ENCODE peak calls at places on chromosomes 2 and 18, in six cellular contexts. R is cardiac muscle cell, N is endothelial cell of umbilical vein, T is colonic mucosa, W is progenitor cell of endocrine pancreas, E is endothelial cell. O is an unnamed sample.

GRCh38 chr18:58026395-58026794 is 17.6 kb upstream of the NEDD4L start:
- DNase-seq in R (no peak), N (no peak), T (no peak), W (no peak), E (no peak), O (no peak)

GRCh38 chr2:42142476-42143184 is 26.5 kb upstream of the EML4 start:
- DNase-seq in R (peak; percentile 79), N (no peak), T (no peak), W (no peak), E (no peak), O (no peak)

GRCh38 chr18:8478166-8478967 is 130.9 kb upstream of the RAB12 start:
- DNase-seq in R (peak; percentile 62), N (peak; percentile 55), T (peak; percentile 67), W (peak; percentile 80), E (peak; percentile 88), O (peak; percentile 84)

GRCh38 chr18:62878305-62878704 is 163.0 kb downstream of the PHLPP1 start:
- DNase-seq in R (no peak), N (no peak), T (no peak), W (no peak), E (no peak), O (no peak)

GRCh38 chr2:234457421-234457820 is 39.5 kb downstream of the ARL4C start:
- DNase-seq in R (no peak), N (no peak), T (no peak), W (no peak), E (no peak), O (no peak)

GRCh38 chr2:120053891-120054290 is 41.0 kb downstream of the EPB41L5 start:
- DNase-seq in R (no peak), N (no peak), T (no peak), W (no peak), E (no peak), O (no peak)

GRCh38 chr2:171083426-171083825 is 77.3 kb downstream of the TLK1 start:
- DNase-seq in R (no peak), N (no peak), T (no peak), W (no peak), E (no peak), O (no peak)

GRCh38 chr2:240246173-240246820 is 105.8 kb upstream of the OTOS start:
- DNase-seq in R (no peak), N (no peak), T (peak; percentile 13), W (no peak), E (no peak), O (no peak)

GRCh38 chr2:11628675-11629074 is 41.3 kb downstream of the NTSR2 start:
- DNase-seq in R (no peak), N (no peak), T (no peak), W (no peak), E (no peak), O (no peak)

GRCh38 chr18:59145055-59145454 is 5.4 kb downstream of the SEC11C start:
- DNase-seq in R (no peak), N (no peak), T (no peak), W (no peak), E (no peak), O (no peak)

GRCh38 chr18:75090336-75090735 is 118.6 kb downstream of the PTGR3 start:
- DNase-seq in R (no peak), N (no peak), T (no peak), W (no peak), E (no peak), O (no peak)

GRCh38 chr2:65390134-65390533 is 42.3 kb downstream of the SPRED2 start:
- DNase-seq in R (no peak), N (no peak), T (peak; percentile 73), W (no peak), E (no peak), O (no peak)

GRCh38 chr2:112583497-112584133 is 794 bp upstream of the CHCHD5 start:
- DNase-seq in R (peak; percentile 21), N (peak; percentile 33), T (no peak), W (no peak), E (no peak), O (no peak)

GRCh38 chr2:65985986-65986385 is 448.9 kb upstream of the MEIS1 start:
- DNase-seq in R (no peak), N (no peak), T (peak; percentile 27), W (no peak), E (no peak), O (no peak)

GRCh38 chr18:75489493-75490190 is 62.1 kb upstream of the SMIM21 start:
- DNase-seq in R (peak; percentile 93), N (no peak), T (no peak), W (no peak), E (no peak), O (no peak)

GRCh38 chr2:9775999-9776685 is 67.1 kb upstream of the TAF1B start:
- DNase-seq in R (no peak), N (no peak), T (no peak), W (no peak), E (no peak), O (no peak)

GRCh38 chr2:43611987-43612894 is 16.4 kb upstream of the THADA start:
- DNase-seq in R (peak; percentile 81), N (peak; percentile 73), T (peak; percentile 77), W (peak; percentile 46), E (peak; percentile 76), O (peak; percentile 77)

GRCh38 chr2:102717308-102718018 is 44.4 kb upstream of the TMEM182 start:
- DNase-seq in R (peak; percentile 28), N (no peak), T (no peak), W (no peak), E (no peak), O (no peak)

GRCh38 chr2:134927195-134927594 is 8.6 kb downstream of the CCNT2 start:
- DNase-seq in R (peak; percentile 22), N (no peak), T (no peak), W (no peak), E (no peak), O (no peak)

GRCh38 chr2:88350641-88351601 is 101.6 kb downstream of the FOXI3 start:
- DNase-seq in R (peak; percentile 29), N (peak; percentile 19), T (peak; percentile 82), W (peak; percentile 60), E (peak; percentile 88), O (peak; percentile 81)

GRCh38 chr2:239377591-239377990 is 23.2 kb downstream of the HDAC4 start:
- DNase-seq in R (no peak), N (no peak), T (no peak), W (no peak), E (no peak), O (no peak)

GRCh38 chr2:47904903-47905453 is 1.3 kb downstream of the FBXO11 start:
- DNase-seq in R (peak; percentile 24), N (peak; percentile 45), T (peak; percentile 43), W (peak; percentile 26), E (peak; percentile 45), O (peak; percentile 16)

GRCh38 chr2:100013892-100014677 is 128.3 kb downstream of the AFF3 start:
- DNase-seq in R (peak; percentile 84), N (peak; percentile 21), T (no peak), W (no peak), E (no peak), O (no peak)
- TF ChIP-seq CTCF in R (no peak), N (no peak), T (no peak), W (no peak), E (no peak), O (no peak)

DNA sequence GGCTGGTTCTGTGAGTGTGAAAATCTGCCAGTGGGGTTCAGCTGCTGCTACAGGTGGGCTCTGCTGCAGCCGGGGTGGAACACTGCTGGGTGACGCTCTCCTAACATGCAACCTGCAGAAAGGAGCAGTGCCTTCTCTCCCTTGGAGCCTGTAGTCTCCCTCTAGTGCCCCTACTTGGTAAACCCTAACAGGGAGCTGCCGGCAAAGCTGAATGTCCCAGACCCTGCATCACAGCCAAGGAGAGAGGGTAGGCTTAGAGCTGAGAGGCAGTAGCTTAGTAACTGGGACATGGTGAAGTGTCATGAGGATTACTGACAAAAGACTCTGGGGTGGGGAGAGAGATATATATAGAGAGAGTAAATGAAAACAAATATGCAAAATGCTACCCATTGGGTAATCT is 9.8 kb downstream of the NCAPH start:
- DNase-seq in R (no peak), N (no peak), T (no peak), W (no peak), E (no peak), O (no peak)
- TF ChIP-seq CTCF in R (peak; percentile 26), N (peak; percentile 27), T (no peak), W (no peak), E (no peak), O (peak; percentile 14)

DNA sequence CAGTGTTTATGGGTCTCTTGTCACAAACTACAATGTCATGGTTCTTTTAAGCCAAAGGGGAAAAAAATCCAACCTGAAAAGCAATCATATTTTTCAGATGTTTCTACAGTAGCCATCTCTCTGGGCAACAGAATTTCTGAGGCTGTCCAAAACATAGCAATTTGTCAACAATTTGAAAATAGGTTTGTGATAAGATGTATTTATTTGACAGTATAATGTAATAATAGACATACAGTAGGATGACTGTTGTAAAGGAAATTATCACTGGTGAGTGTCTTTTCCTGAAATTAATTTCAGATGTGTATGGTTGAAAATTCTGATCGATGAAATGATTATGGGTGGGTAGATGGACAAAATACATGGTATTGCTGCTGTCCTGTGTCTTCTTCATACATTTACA is 1230.1 kb upstream of the CDH2 start:
- DNase-seq in R (no peak), N (no peak), T (no peak), W (no peak), E (no peak), O (no peak)
- TF ChIP-seq CTCF in R (no peak), N (no peak), T (no peak), W (no peak), E (no peak), O (no peak)

DNA sequence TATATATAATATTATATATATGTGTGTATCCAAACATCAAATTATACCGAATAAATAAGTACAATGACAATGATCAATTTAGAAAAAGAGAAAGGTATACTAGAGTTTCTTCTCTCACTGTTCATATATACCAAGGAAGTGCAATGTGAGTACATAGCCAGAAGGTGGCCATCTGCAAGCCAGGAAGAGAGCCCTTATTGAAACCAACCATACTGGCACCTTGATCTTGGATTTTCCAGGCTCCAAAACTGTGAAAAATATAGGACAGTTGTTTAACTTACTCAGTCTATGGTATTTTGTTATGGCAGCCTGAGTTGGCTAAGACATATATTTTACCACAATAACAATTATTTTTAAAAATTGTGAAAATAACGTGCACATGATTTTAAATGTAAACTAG is 1490.2 kb upstream of the SLC39A10 start:
- DNase-seq in R (peak; percentile 35), N (peak; percentile 6), T (no peak), W (no peak), E (peak; percentile 21), O (no peak)
- TF ChIP-seq CTCF in R (peak; percentile 52), N (peak; percentile 38), T (peak; percentile 38), W (peak; percentile 70), E (peak; percentile 65), O (peak; percentile 77)